ENCODE peak calls at places on chromosomes 1 and 21, in six cellular contexts. O is ovary; N is right lobe of liver; C is CD8-positive, alpha-beta memory T cell; S is CD4-positive, alpha-beta memory T cell; J is GM23338. D is an unnamed sample.
A peak's percentile ranks its signal among the peaks of the same experiment; 100 is the strongest.

GRCh38 chr1:159800177-159800935 is 1.8 kb upstream of the FCRL6 start:
- DNase-seq in O (no peak), N (peak; percentile 47), C (peak; percentile 15), S (no peak), J (no peak), D (no peak)

GRCh38 chr1:92877792-92878191 is 46.0 kb downstream of the RPL5 start:
- DNase-seq in O (no peak), N (no peak), C (no peak), S (no peak), J (no peak), D (no peak)

GRCh38 chr1:208071425-208072031 is 160.6 kb upstream of the CD34 start:
- DNase-seq in O (no peak), N (no peak), C (no peak), S (no peak), J (no peak), D (no peak)

GRCh38 chr1:4027492-4028138 is 127.5 kb upstream of the C1orf174 start:
- DNase-seq in O (no peak), N (no peak), C (no peak), S (no peak), J (no peak), D (no peak)

GRCh38 chr1:151237678-151238466 is 16.7 kb upstream of the PSMD4 start:
- DNase-seq in O (no peak), N (no peak), C (no peak), S (no peak), J (no peak), D (no peak)

GRCh38 chr1:167486090-167486824 is 32.1 kb downstream of the CD247 start:
- DNase-seq in O (no peak), N (no peak), C (no peak), S (no peak), J (no peak), D (no peak)

GRCh38 chr1:61247881-61248752 is 165.8 kb downstream of the NFIA start:
- DNase-seq in O (no peak), N (no peak), C (no peak), S (no peak), J (peak; percentile 52), D (no peak)

GRCh38 chr1:163822933-163823511 is 501.3 kb downstream of the NUF2 start:
- DNase-seq in O (no peak), N (no peak), C (no peak), S (no peak), J (no peak), D (no peak)

GRCh38 chr1:32683397-32683796 is 19.2 kb downstream of the SYNC start:
- DNase-seq in O (no peak), N (no peak), C (no peak), S (no peak), J (no peak), D (no peak)

GRCh38 chr1:149993181-149993580 is 17.3 kb downstream of the OTUD7B start:
- DNase-seq in O (no peak), N (no peak), C (no peak), S (no peak), J (no peak), D (no peak)

GRCh38 chr1:107570768-107571167 is 394.2 kb downstream of the VAV3 start:
- DNase-seq in O (no peak), N (no peak), C (no peak), S (no peak), J (no peak), D (no peak)

GRCh38 chr21:35559881-35560280 is 500.4 kb downstream of the SETD4 start:
- DNase-seq in O (no peak), N (no peak), C (no peak), S (no peak), J (no peak), D (no peak)

GRCh38 chr1:67689267-67690017 is 4.4 kb downstream of the GADD45A start:
- DNase-seq in O (no peak), N (no peak), C (no peak), S (no peak), J (no peak), D (no peak)

DNA sequence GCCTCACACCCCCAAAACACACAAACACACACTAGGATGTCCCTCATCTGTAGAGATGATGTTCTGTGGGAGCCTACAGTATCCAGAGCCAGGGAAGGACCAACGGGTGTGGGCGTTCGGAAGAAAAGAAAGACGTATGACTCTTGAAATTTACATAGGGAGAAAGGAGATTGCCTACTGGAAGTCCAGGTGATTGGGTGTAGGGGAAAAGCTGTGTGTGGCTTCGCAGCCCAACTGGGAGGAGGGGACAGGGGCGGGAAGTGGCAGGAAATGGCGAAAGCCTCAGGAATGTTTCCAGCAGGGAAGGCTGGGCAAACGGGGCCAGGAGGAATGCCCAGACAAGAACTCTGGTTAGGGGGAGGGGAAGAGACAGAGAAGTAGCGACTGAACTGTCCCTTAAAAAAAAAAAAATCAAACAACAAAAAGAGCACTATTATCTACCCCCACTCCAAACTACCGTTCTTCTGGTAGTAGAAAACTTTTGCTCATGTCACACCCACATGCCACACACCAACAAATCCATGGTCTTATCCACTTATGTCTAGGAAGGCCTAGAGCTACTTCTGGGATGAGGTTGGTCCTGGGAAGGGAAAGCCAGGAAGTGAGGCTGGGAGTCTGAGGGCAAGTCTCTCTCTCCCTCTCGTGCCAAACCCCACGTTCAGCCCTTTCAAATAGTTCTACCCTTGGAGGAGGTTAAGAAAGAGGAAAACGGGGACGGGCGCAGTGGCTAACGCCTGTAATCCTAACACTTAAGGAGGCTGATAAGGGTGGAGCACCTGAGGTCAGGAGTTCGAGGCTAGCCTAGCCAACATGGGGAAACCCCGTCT is 1.8 kb upstream of the CKS1B start:
- DNase-seq in O (peak; percentile 58), N (peak; percentile 90), C (peak; percentile 21), S (no peak), J (peak; percentile 98), D (no peak)
- H3K4me3 ChIP-seq in O (peak overlapping the region; percentile 77), N (peak overlapping the region; percentile 83), C (no peak overlapping the region), S (no peak overlapping the region), J (peak overlapping the region; percentile 82), D (no peak overlapping the region)

DNA sequence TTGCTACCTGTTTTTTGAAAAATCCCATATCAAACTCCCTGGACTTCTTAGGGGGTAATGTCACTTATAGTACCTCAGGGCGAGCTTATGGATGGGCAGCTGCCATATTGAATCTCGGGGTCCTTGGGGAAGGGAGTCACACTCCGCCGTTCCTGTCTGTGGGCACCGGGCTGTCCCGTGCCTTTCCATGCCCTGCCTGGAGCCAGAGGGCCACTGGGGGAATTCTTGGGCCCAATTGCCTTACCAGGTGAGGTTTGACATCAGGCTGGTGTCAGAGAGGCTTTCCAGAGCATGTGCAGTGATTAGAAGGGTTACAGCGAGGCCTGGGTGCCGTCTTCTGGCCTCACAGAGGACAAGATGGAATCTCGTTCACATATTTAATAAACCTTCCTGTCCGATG is 28.8 kb downstream of the QSOX1 start:
- DNase-seq in O (no peak), N (peak; percentile 23), C (no peak), S (no peak), J (no peak), D (no peak)
- H3K36me3 ChIP-seq in O (no peaks in the 10 kb centered on the region), N (no peaks in the 10 kb centered on the region), C (no peaks in the 10 kb centered on the region), S (no peaks in the 10 kb centered on the region), J (no peaks in the 10 kb centered on the region), D (peaks cover 19% of the 10 kb centered on the region)

DNA sequence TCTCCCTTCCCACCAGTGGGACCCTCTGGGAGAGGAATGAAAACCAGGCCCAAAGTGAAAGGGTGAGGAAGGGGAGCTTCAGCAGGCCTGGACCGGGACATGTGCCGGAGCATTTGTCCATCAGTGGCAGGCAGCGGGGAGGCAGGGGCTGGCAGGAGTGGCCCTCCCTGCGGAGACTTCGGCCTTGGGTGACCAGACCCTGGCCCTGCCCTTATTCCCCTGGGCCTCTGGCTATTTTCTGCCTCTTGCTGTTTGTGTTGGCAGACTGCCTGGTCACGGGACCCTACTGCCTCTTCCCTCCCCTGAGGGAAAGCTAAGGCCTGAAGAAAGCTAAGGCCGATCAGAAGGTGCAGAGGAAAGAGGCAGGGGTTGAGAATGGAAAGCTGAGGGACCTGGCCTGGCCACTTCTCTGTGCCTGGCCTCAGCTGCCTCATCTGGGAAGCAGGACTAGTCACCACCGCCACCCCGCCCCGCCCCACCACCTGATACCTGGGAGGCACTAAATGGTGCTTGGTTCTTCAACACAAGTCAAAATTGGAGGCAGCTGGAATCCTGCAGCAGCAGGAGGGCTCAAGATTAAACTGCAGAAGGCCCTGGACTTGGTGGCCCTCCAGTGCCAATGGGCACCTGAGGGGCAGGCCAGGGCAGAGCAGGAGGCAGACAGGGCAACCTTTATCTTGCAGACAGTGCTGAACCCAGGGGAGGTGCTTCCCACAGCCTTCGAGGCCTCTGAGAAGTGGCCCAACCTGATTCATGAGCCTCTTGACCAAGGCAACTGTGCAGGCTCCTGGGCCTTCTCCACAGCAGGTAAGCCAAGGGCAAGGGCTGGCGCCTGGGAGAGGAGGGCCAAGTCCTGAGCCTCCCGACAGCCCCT is 7.9 kb downstream of the TINAGL1 start:
- DNase-seq in O (peak; percentile 86), N (peak; percentile 79), C (no peak), S (no peak), J (no peak), D (no peak)
- H3K27ac ChIP-seq in O (peak overlapping the region; percentile 85), N (no peak overlapping the region), C (no peak overlapping the region), S (no peak overlapping the region), J (no peak overlapping the region), D (no peak overlapping the region)

DNA sequence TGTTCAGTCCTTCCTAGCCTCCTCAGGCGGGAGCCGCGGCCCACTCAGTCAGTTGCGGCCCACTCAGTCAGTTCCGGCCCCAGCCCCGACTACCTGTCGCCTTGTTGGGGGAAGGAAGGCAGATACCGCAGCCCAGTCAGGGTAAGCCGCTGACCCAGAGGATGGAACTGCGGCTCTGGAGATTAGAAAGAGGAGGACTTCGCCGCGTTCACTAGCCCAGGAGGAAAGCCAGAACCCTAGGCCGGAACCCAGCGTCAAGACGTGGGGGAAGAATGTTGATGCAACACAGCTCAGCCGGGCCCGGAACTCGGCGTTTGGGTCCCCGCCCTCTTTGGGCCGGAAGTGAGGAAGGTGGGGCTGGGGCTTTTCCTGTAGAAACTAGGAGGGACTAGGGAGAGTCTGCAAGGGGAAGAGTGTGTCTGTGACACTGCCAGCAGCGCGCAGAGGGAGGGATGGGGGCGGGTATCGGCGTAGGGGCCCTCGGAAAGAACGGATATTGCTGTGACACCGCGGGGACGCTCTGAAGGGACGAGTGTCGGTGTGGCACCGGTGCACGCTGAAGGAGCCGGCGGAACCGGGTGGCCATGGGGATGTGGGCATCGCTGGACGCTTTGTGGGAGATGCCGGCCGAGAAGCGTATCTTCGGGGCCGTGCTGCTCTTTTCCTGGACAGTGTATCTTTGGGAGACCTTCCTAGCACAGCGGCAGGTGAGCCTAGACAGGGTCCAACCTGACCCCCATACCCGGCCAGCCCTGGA is at the start of gene ZMPSTE24:
- DNase-seq in O (peak; percentile 93), N (peak; percentile 97), C (peak; percentile 94), S (peak; percentile 96), J (peak; percentile 98), D (peak; percentile 95)
- H3K4me3 ChIP-seq in O (peak within 1 kb of the TSS; percentile 71), N (peak within 1 kb of the TSS; percentile 95), C (peak within 1 kb of the TSS; percentile 100), S (peak within 1 kb of the TSS; percentile 86), J (peak within 1 kb of the TSS; percentile 87), D (peak within 1 kb of the TSS; percentile 91)